ENCODE peak calls at places on chromosomes 11 and 22, in four cellular contexts. Z is upper lobe of right lung, Y is heart right ventricle, O is uterus. H is an unnamed sample. For H3K4me1, the result is how much of the 10 kb centered on the place peaks cover.

GRCh38 chr11:80285076-80285790 is 844.4 kb upstream of the TENM4 start:
- DNase-seq in Z (no peak), Y (no peak), O (no peak), H (no peak)

GRCh38 chr22:17984114-17984513 is 40.2 kb downstream of the MICAL3 start:
- DNase-seq in Z (no peak), Y (no peak), O (no peak), H (no peak)

GRCh38 chr11:107683807-107684206 is 28.0 kb downstream of the SLN start:
- DNase-seq in Z (no peak), Y (no peak), O (no peak), H (no peak)

GRCh38 chr11:11975201-11976092 is 33.0 kb downstream of the DKK3 start:
- DNase-seq in Z (peak), Y (no peak), O (no peak), H (no peak)

GRCh38 chr22:49404020-49404419 is 423.7 kb downstream of the BRD1 start:
- DNase-seq in Z (no peak), Y (no peak), O (no peak), H (peak)

GRCh38 chr11:95455228-95455627 is 224.2 kb upstream of the SESN3 start:
- DNase-seq in Z (no peak), Y (no peak), O (no peak), H (no peak)

GRCh38 chr11:69483170-69483569 is 1.7 kb downstream of the LINC01488 start:
- DNase-seq in Z (no peak), Y (no peak), O (no peak), H (no peak)

GRCh38 chr22:44758354-44758969 is 6.1 kb downstream of the ARHGAP8 start:
- DNase-seq in Z (no peak), Y (no peak), O (no peak), H (no peak)

GRCh38 chr11:6576471-6577373 is 26.7 kb downstream of the RRP8 start:
- DNase-seq in Z (no peak), Y (no peak), O (peak), H (no peak)

GRCh38 chr11:102730036-102730815 is 5.5 kb upstream of the MMP8 start:
- DNase-seq in Z (no peak), Y (no peak), O (no peak), H (peak)

GRCh38 chr11:73729594-73730206 is 31.2 kb downstream of the RAB6A start:
- DNase-seq in Z (no peak), Y (no peak), O (no peak), H (no peak)

GRCh38 chr11:3171931-3172560 is 6.9 kb upstream of the OSBPL5 start:
- DNase-seq in Z (peak), Y (no peak), O (no peak), H (no peak)

GRCh38 chr11:41461057-41461681 is 1.7 kb upstream of the LRRC4C start:
- DNase-seq in Z (no peak), Y (no peak), O (no peak), H (no peak)

GRCh38 chr11:76606102-76606793 is 64.3 kb downstream of the LRRC32 start:
- DNase-seq in Z (no peak), Y (peak), O (peak), H (peak)

GRCh38 chr11:14022251-14022650 is 59.7 kb downstream of the SPON1 start:
- DNase-seq in Z (no peak), Y (no peak), O (no peak), H (no peak)

GRCh38 chr11:120260616-120261015 is 20.7 kb downstream of the POU2F3 start:
- DNase-seq in Z (no peak), Y (no peak), O (no peak), H (no peak)

GRCh38 chr11:70046089-70046488 is 32.0 kb upstream of the ANO1 start:
- DNase-seq in Z (no peak), Y (no peak), O (no peak), H (peak)

GRCh38 chr11:22792497-22792896 is 37.1 kb downstream of the SVIP start:
- DNase-seq in Z (no peak), Y (no peak), O (no peak), H (peak)

GRCh38 chr11:120527111-120527748 is 15.7 kb downstream of the GRIK4 start:
- DNase-seq in Z (no peak), Y (no peak), O (peak), H (no peak)

GRCh38 chr11:122803306-122803705 is 35.0 kb upstream of the CRTAM start:
- DNase-seq in Z (no peak), Y (no peak), O (no peak), H (no peak)

GRCh38 chr11:122309262-122309925 is 193.4 kb upstream of the BLID start:
- DNase-seq in Z (no peak), Y (no peak), O (no peak), H (no peak)

GRCh38 chr22:41296826-41297667 is 4.3 kb upstream of the ZC3H7B start:
- DNase-seq in Z (no peak), Y (no peak), O (no peak), H (no peak)

GRCh38 chr11:70825893-70826540 is 426.4 kb downstream of the SHANK2 start:
- DNase-seq in Z (no peak), Y (no peak), O (no peak), H (peak)

GRCh38 chr11:35141538-35141937 is 2.6 kb downstream of the CD44 start:
- DNase-seq in Z (peak), Y (peak), O (no peak), H (no peak)

GRCh38 chr11:35138606-35138948 is 394 bp upstream of the CD44 start:
- DNase-seq in Z (no peak), Y (no peak), O (no peak), H (no peak)

GRCh38 chr11:35138949-35139881 is at the start of gene CD44:
- DNase-seq in Z (peak), Y (peak), O (peak), H (peak)

GRCh38 chr11:35141034-35141433 is 2.1 kb downstream of the CD44 start:
- DNase-seq in Z (no peak), Y (no peak), O (no peak), H (no peak)

GRCh38 chr11:35139883-35140282 is 912 bp downstream of the CD44 start:
- DNase-seq in Z (no peak), Y (no peak), O (no peak), H (no peak)
- H3K4me1 ChIP-seq in Z (under half), Y (half or more), O (under half), H (half or more)

GRCh38 chr11:75199412-75199955 is 41.1 kb upstream of the TPBGL start:
- DNase-seq in Z (peak), Y (no peak), O (no peak), H (no peak)
- H3K4me1 ChIP-seq in Z (under half), Y (under half), O (under half), H (under half)

DNA sequence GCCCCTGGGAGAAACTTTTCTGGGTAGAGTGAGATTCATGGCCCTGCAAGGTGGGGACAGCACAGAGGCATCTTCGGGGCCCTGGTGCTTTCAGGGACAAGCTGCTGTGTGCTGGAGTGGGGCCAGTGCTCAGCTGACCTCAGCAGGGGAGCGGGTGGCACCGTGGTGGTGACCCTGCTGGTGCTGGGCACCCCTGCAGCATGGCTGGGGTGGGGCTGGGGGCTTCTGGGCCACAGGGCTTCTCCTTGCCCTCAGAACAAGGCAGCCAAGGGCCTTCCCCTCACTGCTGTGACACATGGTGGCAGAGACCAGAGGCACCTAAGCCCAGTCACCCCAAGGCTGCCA is 24.9 kb upstream of the GNB1L start:
- DNase-seq in Z (no peak), Y (no peak), O (peak), H (no peak)
- H3K4me1 ChIP-seq in Z (under half), Y (under half), O (under half), H (half or more)

GRCh38 chr11:112481893-112482292 is 221.2 kb upstream of the PLET1 start:
- DNase-seq in Z (no peak), Y (no peak), O (no peak), H (no peak)
- H3K4me1 ChIP-seq in Z (under half), Y (under half), O (under half), H (under half)

DNA sequence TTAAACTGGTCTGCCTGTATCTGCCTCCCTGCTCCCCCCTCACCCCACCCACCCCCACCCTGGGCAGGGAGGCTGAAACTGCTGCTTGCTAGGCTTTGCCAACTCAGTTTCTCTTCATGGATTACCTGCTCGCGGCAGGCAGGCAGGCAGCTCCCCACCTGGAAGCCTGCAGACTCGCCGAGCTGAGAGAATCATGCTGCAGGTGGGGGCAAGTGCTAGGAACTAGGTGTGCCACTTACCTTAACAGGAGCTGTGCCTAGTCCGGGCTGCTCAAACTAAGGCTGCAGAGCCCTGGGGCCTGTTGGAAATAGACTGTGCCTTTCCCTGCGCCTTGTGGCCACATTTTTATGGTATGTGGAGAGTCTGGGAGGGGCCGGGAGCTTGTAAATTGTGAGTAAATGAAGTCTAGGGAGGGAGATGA is 30.3 kb downstream of the MARK2 start:
- DNase-seq in Z (no peak), Y (no peak), O (no peak), H (no peak)
- H3K4me1 ChIP-seq in Z (half or more), Y (half or more), O (under half), H (under half)

GRCh38 chr11:46278387-46279173 is 1.1 kb downstream of the CREB3L1 start:
- DNase-seq in Z (peak), Y (peak), O (peak), H (peak)

GRCh38 chr11:46275964-46276641 is 1.4 kb upstream of the CREB3L1 start:
- DNase-seq in Z (peak), Y (no peak), O (no peak), H (no peak)

GRCh38 chr11:46277623-46278386 is at the start of gene CREB3L1:
- DNase-seq in Z (peak), Y (peak), O (peak), H (no peak)

GRCh38 chr11:46279393-46280099 is 2.1 kb downstream of the CREB3L1 start:
- DNase-seq in Z (no peak), Y (peak), O (peak), H (peak)

GRCh38 chr11:46277313-46277622 is 194 bp upstream of the CREB3L1 start:
- DNase-seq in Z (no peak), Y (no peak), O (no peak), H (peak)
- H3K4me1 ChIP-seq in Z (under half), Y (half or more), O (under half), H (half or more)

GRCh38 chr11:17428930-17429329 is 40.5 kb upstream of the KCNJ11 start:
- DNase-seq in Z (no peak), Y (no peak), O (no peak), H (no peak)
- H3K4me1 ChIP-seq in Z (under half), Y (under half), O (under half), H (under half)

GRCh38 chr22:31241936-31242335 is 29.8 kb downstream of the LIMK2 start:
- DNase-seq in Z (no peak), Y (no peak), O (no peak), H (no peak)

GRCh38 chr22:31246687-31247086 is 34.6 kb downstream of the LIMK2 start:
- DNase-seq in Z (no peak), Y (no peak), O (no peak), H (no peak)

GRCh38 chr22:31243339-31244043 is 31.4 kb downstream of the LIMK2 start:
- DNase-seq in Z (no peak), Y (no peak), O (no peak), H (peak)

GRCh38 chr22:31244943-31245451 is 32.9 kb downstream of the LIMK2 start:
- DNase-seq in Z (no peak), Y (no peak), O (no peak), H (no peak)

GRCh38 chr22:31244044-31244942 is 32.2 kb downstream of the LIMK2 start:
- DNase-seq in Z (no peak), Y (no peak), O (no peak), H (peak)
- H3K4me1 ChIP-seq in Z (under half), Y (under half), O (under half), H (half or more)

GRCh38 chr11:942853-943252 is 17.2 kb downstream of the AP2A2 start:
- DNase-seq in Z (no peak), Y (no peak), O (no peak), H (no peak)
- H3K4me1 ChIP-seq in Z (under half), Y (half or more), O (under half), H (under half)

GRCh38 chr11:111365722-111366559 is 13.1 kb downstream of the POU2AF1 start:
- DNase-seq in Z (no peak), Y (no peak), O (no peak), H (no peak)
- H3K4me1 ChIP-seq in Z (under half), Y (under half), O (under half), H (under half)

H was measured in SJSA1.